ENCODE peak calls at places on chromosomes 4 and X, in six cellular contexts. U, K, C, B, V and J are unnamed samples.
A peak's percentile ranks its signal among the peaks of the same experiment; 100 is the strongest.

GRCh38 chr4:159366966-159367365 is 264.1 kb downstream of the RAPGEF2 start:
- DNase-seq in B (no peak), U (no peak), C (no peak), V (no peak), K (no peak), J (no peak)

GRCh38 chrX:23548164-23548563 is 119.1 kb upstream of the PRDX4 start:
- DNase-seq in C (no peak), B (no peak), K (no peak), V (no peak), U (no peak), J (no peak)

GRCh38 chr4:158824425-158825274 is 55.8 kb downstream of the FNIP2 start:
- DNase-seq in U (no peak), V (no peak), K (no peak), B (no peak), C (peak; percentile 61), J (no peak)

GRCh38 chr4:169485791-169486742 is 126.3 kb downstream of the NEK1 start:
- DNase-seq in C (no peak), U (peak; percentile 68), B (no peak), V (no peak), K (peak; percentile 68), J (no peak)

GRCh38 chr4:45971108-45971507 is 152.7 kb downstream of the GABRG1 start:
- DNase-seq in U (no peak), K (no peak), B (no peak), C (no peak), V (no peak), J (no peak)

GRCh38 chr4:55866290-55866907 is 13.0 kb downstream of the EXOC1 start:
- DNase-seq in C (no peak), U (peak; percentile 89), V (no peak), B (no peak), K (no peak), J (no peak)

GRCh38 chr4:137572163-137572562 is 39.9 kb upstream of the PCDH18 start:
- DNase-seq in K (no peak), U (no peak), B (no peak), C (no peak), V (no peak), J (no peak)

GRCh38 chrX:35699642-35700041 is 98.5 kb upstream of the MAGEB16 start:
- DNase-seq in K (no peak), B (no peak), U (peak; percentile 6), V (no peak), C (no peak), J (no peak)

GRCh38 chr4:156138781-156139280 is 185.2 kb upstream of the CTSO start:
- DNase-seq in B (no peak), C (no peak), U (no peak), V (no peak), K (no peak), J (no peak)

GRCh38 chrX:107775734-107776511 is at the start of gene TSC22D3:
- DNase-seq in V (peak; percentile 18), C (peak; percentile 83), K (peak; percentile 88), U (peak; percentile 83), B (peak; percentile 96), J (peak; percentile 94)

GRCh38 chr4:24914460-24914859 is 1.6 kb upstream of the CCDC149 start:
- DNase-seq in C (no peak), U (no peak), K (no peak), V (no peak), B (peak; percentile 49), J (no peak)

GRCh38 chr4:24915121-24915922 is 2.5 kb upstream of the CCDC149 start:
- DNase-seq in C (no peak), B (no peak), U (no peak), K (no peak), V (no peak), J (no peak)

GRCh38 chr4:24910504-24910903 is 2.3 kb downstream of the CCDC149 start:
- DNase-seq in K (no peak), B (no peak), C (no peak), U (no peak), V (no peak), J (no peak)

GRCh38 chr4:24913099-24913445 is 230 bp upstream of the CCDC149 start:
- DNase-seq in C (no peak), V (no peak), K (no peak), B (no peak), U (no peak), J (no peak)

DNA sequence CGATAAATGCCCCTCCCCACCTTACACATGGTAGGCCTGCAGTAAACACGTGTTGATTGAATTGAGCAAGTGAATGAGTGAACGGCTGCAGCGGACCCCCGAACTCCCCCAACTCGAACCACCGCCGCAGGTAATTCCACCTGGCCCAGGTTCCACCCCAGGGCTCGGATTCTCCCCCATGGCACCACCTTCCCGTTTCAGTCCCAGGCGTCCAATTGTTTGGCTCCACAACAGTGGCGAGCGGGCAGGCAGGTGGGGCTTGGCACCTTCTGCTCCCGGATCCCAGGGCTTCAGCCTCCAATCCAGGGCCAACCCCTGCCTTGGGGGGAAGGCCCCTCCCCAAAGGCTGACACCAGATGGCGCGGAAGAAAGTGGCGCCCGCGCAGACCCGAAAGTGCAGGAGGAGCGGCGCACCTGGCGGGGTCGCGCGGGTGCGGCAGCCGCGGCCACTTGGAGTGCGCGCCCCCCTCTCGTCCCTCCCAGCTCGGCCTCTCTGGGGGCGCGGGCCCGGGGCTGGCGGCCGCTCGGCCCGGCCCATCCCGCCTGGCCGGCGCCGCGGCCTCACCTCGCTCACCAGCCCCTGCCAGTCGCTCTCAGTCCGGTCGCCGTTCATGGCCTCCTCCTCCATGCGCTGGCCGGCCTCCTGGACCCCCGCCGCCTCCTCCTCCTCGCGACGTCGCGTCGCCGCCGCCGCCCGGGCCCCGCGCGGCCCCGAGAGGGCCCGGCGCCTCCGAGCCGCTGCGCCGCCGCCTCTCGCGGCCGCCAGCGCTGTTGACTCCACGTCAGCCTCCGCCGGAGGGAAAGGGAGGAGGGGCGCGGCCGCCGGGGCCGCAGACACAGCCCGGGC is at the start of gene CCDC149:
- DNase-seq in K (peak; percentile 70), V (no peak), U (no peak), B (peak; percentile 89), C (peak; percentile 89), J (peak; percentile 84)
- TF ChIP-seq POLR2A in K (peak; percentile 43), V (no peak), U (no peak), B (no peak), C (peak; percentile 72), J (no peak)

DNA sequence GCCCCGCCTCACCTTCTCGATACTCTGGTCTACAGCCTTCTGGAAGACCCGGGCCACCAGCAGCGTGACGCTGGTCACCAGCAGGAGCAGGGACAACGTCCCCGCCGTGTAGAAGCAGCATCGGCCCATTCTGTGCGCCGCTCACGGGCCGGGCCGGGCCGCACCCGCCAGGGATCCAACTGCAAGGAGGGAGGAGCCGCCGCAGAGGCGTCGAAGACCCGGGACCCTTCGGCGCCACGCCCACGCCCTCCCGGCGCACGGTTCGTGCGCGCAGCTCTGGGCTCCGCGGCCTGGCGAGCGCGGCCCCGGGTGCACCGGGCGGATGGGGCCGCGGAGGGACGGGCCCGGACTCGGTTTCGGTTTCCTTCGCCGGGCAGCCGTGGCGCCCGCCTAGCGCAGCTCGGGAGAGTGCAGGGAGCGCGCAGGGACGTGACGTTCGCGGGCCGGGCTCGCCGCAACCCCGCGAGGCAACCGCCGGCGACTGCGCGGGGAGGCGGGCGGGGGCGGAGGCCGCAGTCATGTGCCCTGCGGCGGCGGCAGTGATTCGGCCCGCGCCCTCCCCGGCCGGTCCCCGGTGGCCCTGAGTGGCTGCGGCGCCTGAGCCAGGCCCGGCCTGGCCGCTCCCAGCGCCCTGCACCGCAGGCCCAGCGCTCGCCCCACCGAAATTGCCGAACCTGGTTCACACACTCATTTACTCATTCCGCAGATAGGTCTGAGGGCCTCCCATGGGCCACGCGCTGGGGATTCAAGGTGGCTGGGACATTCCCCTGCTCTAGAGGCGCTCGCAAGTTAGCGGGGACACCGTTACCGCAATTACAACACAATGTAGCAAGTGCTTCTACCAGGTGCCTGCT is at the start of gene SCARB2:
- DNase-seq in V (peak; percentile 23), B (peak; percentile 96), K (peak; percentile 93), U (peak; percentile 83), C (peak; percentile 92), J (peak; percentile 95)
- TF ChIP-seq POLR2A in V (no peak), B (no peak), K (peak; percentile 89), U (peak; percentile 41), C (peak; percentile 19), J (peak; percentile 58)

GRCh38 chrX:135975421-135975820 is 1.6 kb upstream of the MMGT1 start:
- DNase-seq in B (no peak), C (no peak), K (no peak), U (no peak), V (no peak), J (no peak)

GRCh38 chrX:135973025-135973547 is 702 bp downstream of the MMGT1 start:
- DNase-seq in V (no peak), B (no peak), K (peak; percentile 48), U (peak; percentile 22), C (no peak), J (no peak)

GRCh38 chrX:135977611-135978010 is 3.8 kb upstream of the MMGT1 start:
- DNase-seq in V (no peak), B (no peak), U (no peak), K (no peak), C (no peak), J (no peak)

GRCh38 chrX:135974279-135974856 is 580 bp upstream of the MMGT1 start:
- DNase-seq in B (peak; percentile 92), K (peak; percentile 88), U (peak; percentile 80), C (peak; percentile 75), V (peak; percentile 43), J (peak; percentile 91)

DNA sequence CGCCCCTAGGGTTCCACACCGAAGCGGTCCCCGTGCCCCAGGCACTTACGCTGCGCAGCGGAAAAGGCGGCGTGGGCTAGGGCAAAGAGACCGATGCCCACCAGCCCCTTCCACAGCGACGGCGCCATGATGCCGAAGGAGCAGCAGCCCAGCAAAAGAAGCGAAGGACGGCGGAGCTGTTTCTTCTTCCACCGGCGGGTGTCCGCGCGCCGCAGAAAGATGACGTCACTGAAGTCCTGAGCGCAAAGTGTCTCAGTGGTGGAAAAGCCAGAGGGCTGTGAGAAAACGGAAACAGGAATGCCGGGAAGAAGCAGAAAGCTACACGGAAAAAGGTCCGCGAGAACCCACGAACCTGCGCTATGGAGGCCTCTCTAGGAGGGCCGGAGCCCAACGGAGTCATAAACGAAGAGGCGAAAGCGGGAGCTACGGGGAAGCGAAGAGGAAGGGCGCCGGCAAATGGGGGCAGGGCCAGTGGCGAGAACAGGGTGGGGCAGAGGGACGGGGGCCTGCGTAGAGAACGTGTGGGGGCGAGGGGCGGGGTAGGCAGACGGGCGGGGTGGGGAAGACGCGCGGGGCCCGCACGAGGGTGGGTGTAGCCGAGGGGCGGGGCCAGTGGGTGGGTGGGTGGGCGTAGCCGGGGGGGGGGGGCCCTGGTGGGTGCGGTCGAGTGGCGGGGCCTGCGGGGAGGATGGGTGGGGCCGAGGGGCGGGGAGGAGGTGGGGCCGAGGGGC is at the start of gene MMGT1:
- DNase-seq in U (peak; percentile 88), K (peak; percentile 92), V (peak; percentile 59), C (peak; percentile 80), B (peak; percentile 95), J (peak; percentile 94)
- TF ChIP-seq POLR2A in U (peak; percentile 45), K (no peak), V (no peak), C (no peak), B (no peak), J (peak; percentile 21)

DNA sequence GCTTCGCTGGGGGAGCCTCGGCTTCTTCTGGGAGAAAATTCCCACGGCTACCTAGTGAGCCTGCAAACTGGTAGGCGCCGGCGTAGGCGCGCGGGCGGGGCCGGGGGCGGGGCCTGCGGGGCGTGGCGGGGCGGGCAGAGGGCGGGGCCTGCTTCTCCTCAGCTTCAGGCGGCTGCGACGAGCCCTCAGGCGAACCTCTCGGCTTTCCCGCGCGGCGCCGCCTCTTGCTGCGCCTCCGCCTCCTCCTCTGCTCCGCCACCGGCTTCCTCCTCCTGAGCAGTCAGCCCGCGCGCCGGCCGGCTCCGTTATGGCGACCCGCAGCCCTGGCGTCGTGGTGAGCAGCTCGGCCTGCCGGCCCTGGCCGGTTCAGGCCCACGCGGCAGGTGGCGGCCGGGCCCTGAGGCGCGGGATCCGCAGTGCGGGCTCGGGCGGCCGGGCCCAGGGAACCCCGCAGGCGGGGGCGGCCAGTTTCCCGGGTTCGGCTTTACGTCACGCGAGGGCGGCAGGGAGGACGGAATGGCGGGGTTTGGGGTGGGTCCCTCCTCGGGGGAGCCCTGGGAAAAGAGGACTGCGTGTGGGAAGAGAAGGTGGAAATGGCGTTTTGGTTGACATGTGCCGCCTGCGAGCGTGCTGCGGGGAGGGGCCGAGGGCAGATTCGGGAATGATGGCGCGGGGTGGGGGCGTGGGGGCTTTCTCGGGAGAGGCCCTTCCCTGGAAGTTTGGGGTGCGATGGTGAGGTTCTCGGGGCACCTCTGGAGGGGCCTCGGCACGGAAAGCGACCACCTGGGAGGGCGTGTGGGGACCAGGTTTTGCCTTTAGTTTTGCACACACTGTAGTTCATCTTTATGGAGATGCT is at the start of gene HPRT1:
- DNase-seq in C (peak; percentile 87), B (peak; percentile 93), K (peak; percentile 92), U (peak; percentile 86), V (no peak), J (peak; percentile 87)
- TF ChIP-seq POLR2A in C (no peak), B (no peak), K (peak; percentile 38), U (peak; percentile 62), V (no peak), J (no peak)